ENCODE peak calls at places on chromosomes 6 and 20, in ten cellular contexts. H is pancreas; Q is left ventricle myocardium superior; M is left lung; X is Right ventricle myocardium superior; R is left cardiac atrium; D is CD8-positive, alpha-beta T cell; O is natural killer cell; V is activated T-cell treated with anti-CD3 and anti-CD28 coated beads, Interleukin-2, amount 50 U/mL, for 4 hours; E is upper lobe of left lung. W is an unnamed sample.

GRCh38 chr6:17892097-17892686 is 95.2 kb downstream of the KIF13A start:
- ATAC-seq in H (no peak), Q (no peak), M (no peak), X (no peak), R (no peak), D (no peak), O (no peak), V (no peak), E (no peak), W (no peak)

GRCh38 chr6:42453649-42454427 is 2.1 kb upstream of the TRERF1 start:
- ATAC-seq in H (peak), Q (peak), M (peak), X (peak), R (no peak), D (no peak), O (no peak), V (no peak), E (peak), W (no peak)

GRCh38 chr6:32982084-32982701 is 13.8 kb downstream of the BRD2 start:
- ATAC-seq in H (no peak), Q (no peak), M (peak), X (no peak), R (no peak), D (no peak), O (no peak), V (peak), E (no peak), W (no peak)

GRCh38 chr6:54130179-54130578 is 18.9 kb downstream of the MLIP start:
- ATAC-seq in H (no peak), Q (peak), M (no peak), X (no peak), R (no peak), D (no peak), O (no peak), V (no peak), E (no peak), W (no peak)

GRCh38 chr6:79377047-79377446 is 142.6 kb upstream of the HMGN3 start:
- ATAC-seq in H (no peak), Q (no peak), M (no peak), X (no peak), R (no peak), D (no peak), O (no peak), V (no peak), E (peak), W (no peak)

GRCh38 chr20:51413753-51414323 is 128.7 kb downstream of the NFATC2 start:
- ATAC-seq in H (no peak), Q (no peak), M (no peak), X (no peak), R (no peak), D (peak), O (no peak), V (peak), E (no peak), W (no peak)

GRCh38 chr6:35731414-35731735 is 5.5 kb upstream of the ARMC12 start:
- ATAC-seq in H (peak), Q (peak), M (peak), X (peak), R (peak), D (peak), O (peak), V (peak), E (peak), W (peak)

GRCh38 chr6:154164397-154164796 is 125.4 kb downstream of the OPRM1 start:
- ATAC-seq in H (no peak), Q (peak), M (peak), X (peak), R (peak), D (peak), O (no peak), V (no peak), E (peak), W (no peak)

GRCh38 chr6:43970913-43971775 is 156.1 kb downstream of the MRPL14 start:
- ATAC-seq in H (peak), Q (peak), M (peak), X (peak), R (no peak), D (no peak), O (no peak), V (no peak), E (no peak), W (no peak)

GRCh38 chr6:137248702-137249101 is 29.5 kb upstream of the IFNGR1 start:
- ATAC-seq in H (no peak), Q (peak), M (peak), X (peak), R (no peak), D (no peak), O (no peak), V (no peak), E (peak), W (no peak)

GRCh38 chr6:33927551-33927950 is 123.7 kb upstream of the MLN start:
- ATAC-seq in H (no peak), Q (peak), M (peak), X (no peak), R (no peak), D (no peak), O (no peak), V (no peak), E (peak), W (no peak)

GRCh38 chr6:78831492-78831891 is 35.9 kb upstream of the IRAK1BP1 start:
- ATAC-seq in H (peak), Q (peak), M (peak), X (peak), R (peak), D (no peak), O (no peak), V (no peak), E (peak), W (no peak)

GRCh38 chr20:53852691-53853450 is 217.5 kb downstream of the BCAS1 start:
- ATAC-seq in H (no peak), Q (no peak), M (no peak), X (no peak), R (no peak), D (no peak), O (no peak), V (no peak), E (no peak), W (no peak)

GRCh38 chr6:90424580-90424979 is 127.9 kb upstream of the BACH2 start:
- ATAC-seq in H (no peak), Q (no peak), M (no peak), X (no peak), R (no peak), D (no peak), O (no peak), V (peak), E (no peak), W (no peak)

GRCh38 chr6:160965893-160966292 is 25.7 kb upstream of the MAP3K4 start:
- ATAC-seq in H (no peak), Q (no peak), M (no peak), X (no peak), R (no peak), D (no peak), O (no peak), V (no peak), E (no peak), W (no peak)

GRCh38 chr6:145814035-145814500 is 527 bp downstream of the FBXO30 start:
- ATAC-seq in H (no peak), Q (no peak), M (peak), X (no peak), R (peak), D (no peak), O (no peak), V (peak), E (peak), W (peak)

GRCh38 chr20:63698739-63699465 is 2.5 kb downstream of the TNFRSF6B start:
- ATAC-seq in H (no peak), Q (peak), M (peak), X (no peak), R (peak), D (no peak), O (no peak), V (peak), E (peak), W (peak)

GRCh38 chr6:33118525-33119123 is 42.8 kb downstream of the HLA-DPB1 start:
- ATAC-seq in H (no peak), Q (peak), M (peak), X (peak), R (peak), D (peak), O (peak), V (peak), E (peak), W (peak)

GRCh38 chr6:25410102-25410501 is 130.9 kb downstream of the CARMIL1 start:
- ATAC-seq in H (no peak), Q (no peak), M (no peak), X (no peak), R (peak), D (peak), O (no peak), V (no peak), E (no peak), W (no peak)

GRCh38 chr6:106161893-106162292 is 75.8 kb downstream of the PRDM1 start:
- ATAC-seq in H (no peak), Q (no peak), M (no peak), X (no peak), R (no peak), D (no peak), O (no peak), V (no peak), E (no peak), W (no peak)

GRCh38 chr20:17967595-17968365 is 814 bp downstream of the SNX5 start:
- ATAC-seq in H (peak), Q (peak), M (peak), X (peak), R (peak), D (no peak), O (no peak), V (no peak), E (no peak), W (peak)

GRCh38 chr6:96967957-96968871 is 43.7 kb downstream of the KLHL32 start:
- ATAC-seq in H (no peak), Q (peak), M (no peak), X (peak), R (peak), D (no peak), O (no peak), V (no peak), E (no peak), W (no peak)

GRCh38 chr20:8997720-8998119 is 71.2 kb upstream of the PLCB4 start:
- ATAC-seq in H (no peak), Q (no peak), M (no peak), X (no peak), R (no peak), D (no peak), O (no peak), V (no peak), E (no peak), W (no peak)

GRCh38 chr6:90083891-90084290 is 189.6 kb downstream of the GJA10 start:
- ATAC-seq in H (no peak), Q (no peak), M (no peak), X (no peak), R (no peak), D (peak), O (no peak), V (peak), E (no peak), W (no peak)

GRCh38 chr6:138512615-138513014 is 13.3 kb upstream of the NHSL1 start:
- ATAC-seq in H (no peak), Q (no peak), M (no peak), X (no peak), R (no peak), D (no peak), O (no peak), V (no peak), E (no peak), W (no peak)

GRCh38 chr6:5782783-5783567 is 223.8 kb downstream of the NRN1 start:
- ATAC-seq in H (no peak), Q (peak), M (no peak), X (peak), R (peak), D (no peak), O (no peak), V (no peak), E (no peak), W (no peak)

GRCh38 chr20:5153612-5154542 is 27.1 kb downstream of the CDS2 start:
- ATAC-seq in H (no peak), Q (peak), M (no peak), X (no peak), R (no peak), D (no peak), O (no peak), V (peak), E (no peak), W (no peak)

GRCh38 chr20:39294137-39294725 is 332.1 kb downstream of the DHX35 start:
- ATAC-seq in H (no peak), Q (no peak), M (no peak), X (no peak), R (no peak), D (no peak), O (no peak), V (no peak), E (no peak), W (no peak)

GRCh38 chr6:89503641-89504040 is 70.7 kb downstream of the ANKRD6 start:
- ATAC-seq in H (no peak), Q (no peak), M (peak), X (no peak), R (no peak), D (no peak), O (no peak), V (no peak), E (peak), W (no peak)

GRCh38 chr6:43313813-43314212 is 5.2 kb upstream of the CRIP3 start:
- ATAC-seq in H (no peak), Q (no peak), M (no peak), X (no peak), R (no peak), D (no peak), O (no peak), V (no peak), E (no peak), W (no peak)

GRCh38 chr20:37980876-37981275 is 52.4 kb downstream of the TTI1 start:
- ATAC-seq in H (no peak), Q (no peak), M (no peak), X (no peak), R (no peak), D (no peak), O (no peak), V (no peak), E (no peak), W (no peak)

GRCh38 chr6:13760948-13761347 is 49.3 kb upstream of the RANBP9 start:
- ATAC-seq in H (no peak), Q (peak), M (peak), X (peak), R (peak), D (no peak), O (no peak), V (no peak), E (peak), W (no peak)

GRCh38 chr6:49915035-49915434 is 48.7 kb upstream of the CRISP1 start:
- ATAC-seq in H (no peak), Q (peak), M (no peak), X (peak), R (peak), D (no peak), O (no peak), V (no peak), E (no peak), W (peak)

GRCh38 chr20:50020283-50020682 is 37.5 kb downstream of the SNAI1 start:
- ATAC-seq in H (no peak), Q (no peak), M (peak), X (no peak), R (no peak), D (no peak), O (peak), V (no peak), E (peak), W (peak)

GRCh38 chr6:15628499-15629131 is 34.2 kb downstream of the DTNBP1 start:
- ATAC-seq in H (no peak), Q (no peak), M (peak), X (no peak), R (no peak), D (peak), O (peak), V (peak), E (peak), W (no peak)

W was measured in SK-N-SH treated with all-trans-retinoic acid at 6 μM for 48 hours.